ENCODE peak calls at places on chromosomes 13 and 19, in ten cellular contexts. One of them, this sample, is unnamed.

GRCh38 chr19:29449371-29449770 is 76.4 kb upstream of the VSTM2B start:
- DNase-seq in IMR-90: no peak
- DNase-seq in tibial nerve: no peak
- DNase-seq in Caco-2: no peak
- DNase-seq in dorsolateral prefrontal cortex: no peak
- DNase-seq in fibroblast of the aortic adventitia: no peak
- DNase-seq in GM12865: no peak
- DNase-seq in stomach: no peak
- DNase-seq in osteocyte: peak; percentile 64
- DNase-seq in neural crest cell: no peak
- DNase-seq in this sample: no peak

GRCh38 chr13:55410398-55411330 is 1730.1 kb upstream of the PRR20A start:
- DNase-seq in IMR-90: no peak
- DNase-seq in tibial nerve: no peak
- DNase-seq in Caco-2: no peak
- DNase-seq in dorsolateral prefrontal cortex: no peak
- DNase-seq in fibroblast of the aortic adventitia: no peak
- DNase-seq in GM12865: no peak
- DNase-seq in stomach: no peak
- DNase-seq in osteocyte: no peak
- DNase-seq in neural crest cell: no peak
- DNase-seq in this sample: no peak

GRCh38 chr19:15332311-15332996 is at the start of gene BRD4:
- DNase-seq in IMR-90: peak; percentile 42
- DNase-seq in tibial nerve: peak; percentile 51
- DNase-seq in Caco-2: peak; percentile 57
- DNase-seq in dorsolateral prefrontal cortex: peak; percentile 72
- DNase-seq in fibroblast of the aortic adventitia: peak; percentile 37
- DNase-seq in GM12865: peak; percentile 81
- DNase-seq in stomach: peak; percentile 78
- DNase-seq in osteocyte: peak; percentile 92
- DNase-seq in neural crest cell: peak; percentile 75
- DNase-seq in this sample: no peak

GRCh38 chr13:100707818-100708740 is 33.5 kb upstream of the TMTC4 start:
- DNase-seq in IMR-90: no peak
- DNase-seq in tibial nerve: no peak
- DNase-seq in Caco-2: no peak
- DNase-seq in dorsolateral prefrontal cortex: no peak
- DNase-seq in fibroblast of the aortic adventitia: peak; percentile 45
- DNase-seq in GM12865: no peak
- DNase-seq in stomach: no peak
- DNase-seq in osteocyte: no peak
- DNase-seq in neural crest cell: no peak
- DNase-seq in this sample: no peak

GRCh38 chr19:9860407-9860806 is 25.3 kb downstream of the PIN1 start:
- DNase-seq in IMR-90: no peak
- DNase-seq in tibial nerve: no peak
- DNase-seq in Caco-2: no peak
- DNase-seq in dorsolateral prefrontal cortex: no peak
- DNase-seq in fibroblast of the aortic adventitia: no peak
- DNase-seq in GM12865: no peak
- DNase-seq in stomach: no peak
- DNase-seq in osteocyte: no peak
- DNase-seq in neural crest cell: no peak
- DNase-seq in this sample: no peak

GRCh38 chr13:77733674-77734073 is 36.2 kb downstream of the SLAIN1 start:
- DNase-seq in IMR-90: no peak
- DNase-seq in tibial nerve: no peak
- DNase-seq in Caco-2: no peak
- DNase-seq in dorsolateral prefrontal cortex: no peak
- DNase-seq in fibroblast of the aortic adventitia: no peak
- DNase-seq in GM12865: no peak
- DNase-seq in stomach: no peak
- DNase-seq in osteocyte: no peak
- DNase-seq in neural crest cell: no peak
- DNase-seq in this sample: no peak

GRCh38 chr19:41999071-41999877 is 5.2 kb upstream of the ATP1A3 start:
- DNase-seq in IMR-90: no peak
- DNase-seq in tibial nerve: no peak
- DNase-seq in Caco-2: no peak
- DNase-seq in dorsolateral prefrontal cortex: no peak
- DNase-seq in fibroblast of the aortic adventitia: no peak
- DNase-seq in GM12865: no peak
- DNase-seq in stomach: no peak
- DNase-seq in osteocyte: no peak
- DNase-seq in neural crest cell: no peak
- DNase-seq in this sample: no peak

GRCh38 chr19:6457958-6458694 is 1.5 kb downstream of the SLC25A23 start:
- DNase-seq in IMR-90: no peak
- DNase-seq in tibial nerve: no peak
- DNase-seq in Caco-2: no peak
- DNase-seq in dorsolateral prefrontal cortex: no peak
- DNase-seq in fibroblast of the aortic adventitia: no peak
- DNase-seq in GM12865: peak; percentile 81
- DNase-seq in stomach: no peak
- DNase-seq in osteocyte: no peak
- DNase-seq in neural crest cell: no peak
- DNase-seq in this sample: no peak

GRCh38 chr19:10270616-10271394 is at the start of gene ICAM1:
- DNase-seq in IMR-90: peak; percentile 66
- DNase-seq in tibial nerve: peak; percentile 50
- DNase-seq in Caco-2: peak; percentile 82
- DNase-seq in dorsolateral prefrontal cortex: no peak
- DNase-seq in fibroblast of the aortic adventitia: peak; percentile 79
- DNase-seq in GM12865: peak; percentile 95
- DNase-seq in stomach: peak; percentile 72
- DNase-seq in osteocyte: peak; percentile 88
- DNase-seq in neural crest cell: no peak
- DNase-seq in this sample: peak; percentile 67

GRCh38 chr19:19540707-19541515 is 2.8 kb downstream of the CILP2 start:
- DNase-seq in IMR-90: no peak
- DNase-seq in tibial nerve: no peak
- DNase-seq in Caco-2: peak; percentile 70
- DNase-seq in dorsolateral prefrontal cortex: no peak
- DNase-seq in fibroblast of the aortic adventitia: no peak
- DNase-seq in GM12865: peak; percentile 75
- DNase-seq in stomach: peak; percentile 68
- DNase-seq in osteocyte: no peak
- DNase-seq in neural crest cell: no peak
- DNase-seq in this sample: peak; percentile 69

GRCh38 chr13:27791146-27791900 is 960 bp upstream of the GSX1 start:
- DNase-seq in IMR-90: no peak
- DNase-seq in tibial nerve: no peak
- DNase-seq in Caco-2: no peak
- DNase-seq in dorsolateral prefrontal cortex: no peak
- DNase-seq in fibroblast of the aortic adventitia: no peak
- DNase-seq in GM12865: no peak
- DNase-seq in stomach: no peak
- DNase-seq in osteocyte: no peak
- DNase-seq in neural crest cell: no peak
- DNase-seq in this sample: no peak

GRCh38 chr13:27790523-27790922 is 1.8 kb upstream of the GSX1 start:
- DNase-seq in IMR-90: no peak
- DNase-seq in tibial nerve: no peak
- DNase-seq in Caco-2: no peak
- DNase-seq in dorsolateral prefrontal cortex: no peak
- DNase-seq in fibroblast of the aortic adventitia: no peak
- DNase-seq in GM12865: no peak
- DNase-seq in stomach: no peak
- DNase-seq in osteocyte: no peak
- DNase-seq in neural crest cell: no peak
- DNase-seq in this sample: no peak

GRCh38 chr13:27788271-27788670 is 4.0 kb upstream of the GSX1 start:
- DNase-seq in IMR-90: no peak
- DNase-seq in tibial nerve: no peak
- DNase-seq in Caco-2: no peak
- DNase-seq in dorsolateral prefrontal cortex: no peak
- DNase-seq in fibroblast of the aortic adventitia: no peak
- DNase-seq in GM12865: no peak
- DNase-seq in stomach: no peak
- DNase-seq in osteocyte: no peak
- DNase-seq in neural crest cell: no peak
- DNase-seq in this sample: no peak

GRCh38 chr13:27789495-27790303 is 2.6 kb upstream of the GSX1 start:
- DNase-seq in IMR-90: no peak
- DNase-seq in tibial nerve: no peak
- DNase-seq in Caco-2: no peak
- DNase-seq in dorsolateral prefrontal cortex: no peak
- DNase-seq in fibroblast of the aortic adventitia: no peak
- DNase-seq in GM12865: no peak
- DNase-seq in stomach: no peak
- DNase-seq in osteocyte: no peak
- DNase-seq in neural crest cell: peak; percentile 22
- DNase-seq in this sample: no peak

DNA sequence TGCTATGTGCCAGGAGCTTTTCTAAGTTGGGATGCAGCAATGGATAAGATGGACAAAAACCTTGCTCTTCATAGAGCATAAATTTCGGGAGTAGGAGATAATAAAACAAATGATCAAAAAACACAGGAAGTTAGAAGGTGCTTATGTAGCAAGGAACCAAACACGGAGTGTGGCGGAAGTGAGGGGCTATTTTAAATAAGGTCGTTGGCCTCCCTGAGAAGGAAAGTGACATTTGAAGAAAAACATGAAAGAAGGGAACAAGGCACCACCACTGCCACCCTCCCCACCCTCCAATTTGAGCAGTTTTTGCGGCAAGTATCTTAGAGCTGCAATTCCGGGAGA is 3.2 kb upstream of the GSX1 start:
- DNase-seq in IMR-90: no peak
- DNase-seq in tibial nerve: no peak
- DNase-seq in Caco-2: no peak
- DNase-seq in dorsolateral prefrontal cortex: no peak
- DNase-seq in fibroblast of the aortic adventitia: no peak
- DNase-seq in GM12865: no peak
- DNase-seq in stomach: no peak
- DNase-seq in osteocyte: no peak
- DNase-seq in neural crest cell: no peak
- DNase-seq in this sample: no peak
- TF ChIP-seq CTCF in IMR-90: no peak
- TF ChIP-seq CTCF in tibial nerve: no peak
- TF ChIP-seq CTCF in Caco-2: no peak
- TF ChIP-seq CTCF in dorsolateral prefrontal cortex: no peak
- TF ChIP-seq CTCF in fibroblast of the aortic adventitia: no peak
- TF ChIP-seq CTCF in GM12865: no peak
- TF ChIP-seq CTCF in stomach: no peak
- TF ChIP-seq CTCF in osteocyte: no peak
- TF ChIP-seq CTCF in neural crest cell: no peak
- TF ChIP-seq CTCF in this sample: no peak

GRCh38 chr13:28138756-28139470 is 568 bp downstream of the PAN3 start:
- DNase-seq in IMR-90: peak; percentile 91
- DNase-seq in tibial nerve: peak; percentile 53
- DNase-seq in Caco-2: peak; percentile 91
- DNase-seq in dorsolateral prefrontal cortex: peak; percentile 60
- DNase-seq in fibroblast of the aortic adventitia: peak; percentile 89
- DNase-seq in GM12865: peak; percentile 94
- DNase-seq in stomach: peak; percentile 77
- DNase-seq in osteocyte: peak; percentile 92
- DNase-seq in neural crest cell: peak; percentile 70
- DNase-seq in this sample: peak; percentile 79
- TF ChIP-seq CTCF in IMR-90: no peak
- TF ChIP-seq CTCF in tibial nerve: no peak
- TF ChIP-seq CTCF in Caco-2: no peak
- TF ChIP-seq CTCF in dorsolateral prefrontal cortex: no peak
- TF ChIP-seq CTCF in fibroblast of the aortic adventitia: no peak
- TF ChIP-seq CTCF in GM12865: no peak
- TF ChIP-seq CTCF in stomach: no peak
- TF ChIP-seq CTCF in osteocyte: no peak
- TF ChIP-seq CTCF in neural crest cell: no peak
- TF ChIP-seq CTCF in this sample: no peak

GRCh38 chr19:50415661-50416033 is 3.1 kb upstream of the SPIB start:
- DNase-seq in IMR-90: no peak
- DNase-seq in tibial nerve: no peak
- DNase-seq in Caco-2: no peak
- DNase-seq in dorsolateral prefrontal cortex: no peak
- DNase-seq in fibroblast of the aortic adventitia: no peak
- DNase-seq in GM12865: peak; percentile 97
- DNase-seq in stomach: peak; percentile 49
- DNase-seq in osteocyte: no peak
- DNase-seq in neural crest cell: no peak
- DNase-seq in this sample: peak; percentile 85

GRCh38 chr19:50416815-50417137 is 2.0 kb upstream of the SPIB start:
- DNase-seq in IMR-90: no peak
- DNase-seq in tibial nerve: no peak
- DNase-seq in Caco-2: no peak
- DNase-seq in dorsolateral prefrontal cortex: no peak
- DNase-seq in fibroblast of the aortic adventitia: no peak
- DNase-seq in GM12865: no peak
- DNase-seq in stomach: no peak
- DNase-seq in osteocyte: no peak
- DNase-seq in neural crest cell: no peak
- DNase-seq in this sample: no peak

GRCh38 chr19:50413531-50413930 is 5.2 kb upstream of the SPIB start:
- DNase-seq in IMR-90: no peak
- DNase-seq in tibial nerve: no peak
- DNase-seq in Caco-2: no peak
- DNase-seq in dorsolateral prefrontal cortex: no peak
- DNase-seq in fibroblast of the aortic adventitia: no peak
- DNase-seq in GM12865: no peak
- DNase-seq in stomach: no peak
- DNase-seq in osteocyte: no peak
- DNase-seq in neural crest cell: no peak
- DNase-seq in this sample: no peak

GRCh38 chr19:50416034-50416814 is 2.5 kb upstream of the SPIB start:
- DNase-seq in IMR-90: no peak
- DNase-seq in tibial nerve: no peak
- DNase-seq in Caco-2: no peak
- DNase-seq in dorsolateral prefrontal cortex: no peak
- DNase-seq in fibroblast of the aortic adventitia: no peak
- DNase-seq in GM12865: no peak
- DNase-seq in stomach: no peak
- DNase-seq in osteocyte: no peak
- DNase-seq in neural crest cell: no peak
- DNase-seq in this sample: no peak

GRCh38 chr19:50414850-50415660 is 3.7 kb upstream of the SPIB start:
- DNase-seq in IMR-90: peak; percentile 54
- DNase-seq in tibial nerve: peak; percentile 54
- DNase-seq in Caco-2: peak; percentile 69
- DNase-seq in dorsolateral prefrontal cortex: peak; percentile 68
- DNase-seq in fibroblast of the aortic adventitia: peak; percentile 63
- DNase-seq in GM12865: peak; percentile 93
- DNase-seq in stomach: peak; percentile 79
- DNase-seq in osteocyte: peak; percentile 92
- DNase-seq in neural crest cell: peak; percentile 89
- DNase-seq in this sample: no peak
- TF ChIP-seq CTCF in IMR-90: peak; percentile 71
- TF ChIP-seq CTCF in tibial nerve: peak; percentile 86
- TF ChIP-seq CTCF in Caco-2: peak; percentile 75
- TF ChIP-seq CTCF in dorsolateral prefrontal cortex: peak; percentile 83
- TF ChIP-seq CTCF in fibroblast of the aortic adventitia: peak; percentile 89
- TF ChIP-seq CTCF in GM12865: peak; percentile 96
- TF ChIP-seq CTCF in stomach: peak; percentile 88
- TF ChIP-seq CTCF in osteocyte: peak; percentile 80
- TF ChIP-seq CTCF in neural crest cell: peak; percentile 83
- TF ChIP-seq CTCF in this sample: peak; percentile 92

DNA sequence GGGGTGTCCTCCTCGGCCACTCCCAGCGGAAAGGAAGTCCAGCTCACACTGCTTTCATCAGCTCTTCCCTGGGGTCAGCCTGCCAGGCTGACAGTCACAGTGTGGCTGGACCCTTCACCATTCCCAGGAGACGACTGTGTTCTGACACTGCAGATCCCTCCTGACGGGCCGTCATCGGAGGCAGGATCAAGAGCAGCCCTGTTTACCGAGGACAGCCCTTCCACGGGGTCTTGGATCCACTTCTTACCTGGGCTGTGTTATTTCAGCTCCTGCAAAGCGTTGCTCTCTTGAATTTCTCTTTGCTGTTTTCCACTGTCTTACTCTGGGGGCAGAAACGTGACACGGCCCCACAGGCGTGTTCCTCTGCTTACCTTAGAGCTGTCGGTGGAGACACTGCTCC is 149.9 kb upstream of the SOX1 start:
- DNase-seq in IMR-90: no peak
- DNase-seq in tibial nerve: no peak
- DNase-seq in Caco-2: no peak
- DNase-seq in dorsolateral prefrontal cortex: peak; percentile 8
- DNase-seq in fibroblast of the aortic adventitia: no peak
- DNase-seq in GM12865: no peak
- DNase-seq in stomach: no peak
- DNase-seq in osteocyte: no peak
- DNase-seq in neural crest cell: no peak
- DNase-seq in this sample: no peak
- TF ChIP-seq CTCF in IMR-90: no peak
- TF ChIP-seq CTCF in tibial nerve: no peak
- TF ChIP-seq CTCF in Caco-2: no peak
- TF ChIP-seq CTCF in dorsolateral prefrontal cortex: no peak
- TF ChIP-seq CTCF in fibroblast of the aortic adventitia: no peak
- TF ChIP-seq CTCF in GM12865: no peak
- TF ChIP-seq CTCF in stomach: no peak
- TF ChIP-seq CTCF in osteocyte: no peak
- TF ChIP-seq CTCF in neural crest cell: no peak
- TF ChIP-seq CTCF in this sample: no peak